ENCODE peak calls at places on chromosomes 16 and 17, in seven cellular contexts. S, X, O, A, R, G and D are unnamed samples.

GRCh38 chr17:64174686-64175456 is 44.9 kb upstream of the ERN1 start:
- DNase-seq in S (peak; percentile 62), X (no peak), O (peak; percentile 59), A (peak; percentile 50), R (no peak), G (peak; percentile 70), D (no peak)

GRCh38 chr17:17051791-17052461 is 9.7 kb downstream of the MPRIP start:
- DNase-seq in S (peak; percentile 26), X (peak; percentile 8), O (no peak), A (peak; percentile 63), R (no peak), G (peak; percentile 68), D (no peak)

GRCh38 chr17:71176315-71176714 is 944.5 kb upstream of the SOX9 start:
- DNase-seq in S (no peak), X (no peak), O (no peak), A (no peak), R (no peak), G (no peak), D (no peak)

GRCh38 chr17:63848834-63849689 is 6.6 kb upstream of the SMARCD2 start:
- DNase-seq in S (peak; percentile 94), X (peak; percentile 97), O (peak; percentile 89), A (peak; percentile 95), R (peak; percentile 96), G (peak; percentile 96), D (peak; percentile 66)

GRCh38 chr16:89949756-89950155 is 1.2 kb downstream of the DEF8 start:
- DNase-seq in S (no peak), X (no peak), O (no peak), A (no peak), R (no peak), G (no peak), D (no peak)

GRCh38 chr17:17714879-17715278 is 33.6 kb downstream of the RAI1 start:
- DNase-seq in S (no peak), X (no peak), O (no peak), A (no peak), R (no peak), G (no peak), D (no peak)

GRCh38 chr16:56576585-56577299 is 11.9 kb downstream of the MT4 start:
- DNase-seq in S (peak; percentile 71), X (peak; percentile 90), O (peak; percentile 68), A (peak; percentile 59), R (peak; percentile 84), G (peak; percentile 93), D (peak; percentile 20)

GRCh38 chr16:4494746-4495490 is 18.7 kb downstream of the HMOX2 start:
- DNase-seq in S (peak; percentile 85), X (no peak), O (peak; percentile 77), A (no peak), R (no peak), G (no peak), D (no peak)

GRCh38 chr17:39740357-39741111 is 2.8 kb downstream of the GRB7 start:
- DNase-seq in S (peak; percentile 79), X (peak; percentile 78), O (peak; percentile 37), A (no peak), R (no peak), G (no peak), D (no peak)

GRCh38 chr16:88920618-88921602 is 54.5 kb upstream of the PABPN1L start:
- DNase-seq in S (peak; percentile 71), X (no peak), O (peak; percentile 80), A (peak; percentile 88), R (peak; percentile 87), G (no peak), D (no peak)

GRCh38 chr17:4003131-4003500 is 38.9 kb upstream of the ATP2A3 start:
- DNase-seq in S (no peak), X (no peak), O (no peak), A (no peak), R (no peak), G (no peak), D (no peak)

GRCh38 chr16:74372369-74372768 is 3.7 kb upstream of the NPIPB15 start:
- DNase-seq in S (no peak), X (no peak), O (no peak), A (no peak), R (peak; percentile 28), G (no peak), D (no peak)

GRCh38 chr16:72948238-72948559 is 99.7 kb downstream of the ZFHX3 start:
- DNase-seq in S (no peak), X (no peak), O (no peak), A (no peak), R (no peak), G (no peak), D (no peak)

GRCh38 chr16:89216315-89217137 is 977 bp upstream of the ZNF778 start:
- DNase-seq in S (peak; percentile 78), X (peak; percentile 75), O (peak; percentile 79), A (peak; percentile 81), R (peak; percentile 89), G (peak; percentile 88), D (peak; percentile 65)

GRCh38 chr17:73420897-73421296 is 109.1 kb upstream of the CDC42EP4 start:
- DNase-seq in S (peak; percentile 18), X (no peak), O (no peak), A (no peak), R (no peak), G (no peak), D (no peak)
- TF ChIP-seq CTCF in S (peak; percentile 21), X (no peak), O (peak; percentile 19), A (no peak), R (no peak), G (no peak), D (peak; percentile 40)

DNA sequence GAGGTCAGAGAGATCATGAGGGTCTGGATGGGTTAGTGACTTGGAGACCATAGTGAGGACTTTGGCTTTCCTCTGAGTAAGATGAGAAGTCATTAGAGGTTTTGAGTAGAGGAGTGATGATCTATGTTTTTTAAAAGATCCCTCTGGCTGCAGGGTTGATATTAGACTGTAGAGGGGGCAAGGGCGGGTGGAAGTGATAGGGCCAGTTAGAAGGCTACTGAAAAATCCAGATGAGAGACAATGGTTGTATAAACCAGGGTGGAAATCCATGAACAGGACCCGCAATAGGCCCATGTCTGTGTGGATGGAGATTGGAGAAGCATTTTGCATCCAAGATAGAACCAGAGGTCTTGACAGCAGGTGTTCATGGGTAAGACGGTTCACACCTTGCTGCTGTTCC is 9.8 kb downstream of the ITGAL start:
- DNase-seq in S (no peak), X (no peak), O (peak; percentile 6), A (no peak), R (no peak), G (no peak), D (no peak)
- TF ChIP-seq CTCF in S (peak; percentile 28), X (no peak), O (peak; percentile 37), A (no peak), R (no peak), G (no peak), D (peak; percentile 30)

GRCh38 chr17:15377200-15377599 is 35.8 kb upstream of the TEKT3 start:
- DNase-seq in S (peak; percentile 81), X (no peak), O (peak; percentile 76), A (no peak), R (no peak), G (no peak), D (no peak)

GRCh38 chr17:15380447-15380846 is 39.0 kb upstream of the TEKT3 start:
- DNase-seq in S (no peak), X (no peak), O (no peak), A (no peak), R (no peak), G (no peak), D (no peak)

GRCh38 chr17:15379659-15380058 is 38.3 kb upstream of the TEKT3 start:
- DNase-seq in S (no peak), X (no peak), O (no peak), A (no peak), R (no peak), G (no peak), D (no peak)

GRCh38 chr17:15378243-15378642 is 36.8 kb upstream of the TEKT3 start:
- DNase-seq in S (no peak), X (no peak), O (no peak), A (no peak), R (no peak), G (no peak), D (no peak)

GRCh38 chr17:15377608-15378007 is 36.2 kb upstream of the TEKT3 start:
- DNase-seq in S (peak; percentile 14), X (no peak), O (peak; percentile 78), A (no peak), R (no peak), G (no peak), D (peak; percentile 17)
- TF ChIP-seq CTCF in S (no peak), X (no peak), O (no peak), A (no peak), R (no peak), G (no peak), D (no peak)

DNA sequence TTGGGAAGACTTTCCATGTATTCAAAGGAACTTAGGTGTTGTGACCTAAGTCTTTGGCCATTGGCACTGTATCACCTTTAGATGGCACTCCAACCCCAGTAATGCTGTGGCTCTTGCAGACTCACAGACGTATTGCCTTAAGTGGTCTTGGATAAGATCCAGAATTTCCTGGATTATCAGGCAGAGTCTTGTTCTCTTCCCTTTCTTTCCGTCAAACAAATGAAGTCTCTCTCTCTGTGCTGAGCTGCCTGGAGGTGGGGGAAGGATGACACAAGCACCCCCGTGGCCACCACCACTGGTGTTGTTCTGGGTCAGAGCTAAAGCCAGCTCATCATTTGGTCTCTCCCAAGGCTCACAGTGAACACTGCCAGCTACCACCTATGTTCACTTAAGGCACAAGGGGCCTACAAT is 789.9 kb upstream of the KIF2B start:
- DNase-seq in S (peak; percentile 25), X (peak; percentile 50), O (no peak), A (no peak), R (no peak), G (no peak), D (peak; percentile 7)
- TF ChIP-seq CTCF in S (no peak), X (peak; percentile 34), O (no peak), A (no peak), R (peak; percentile 39), G (peak; percentile 47), D (peak; percentile 79)

GRCh38 chr17:7833795-7834553 is at the start of gene KDM6B:
- DNase-seq in S (peak; percentile 92), X (peak; percentile 92), O (peak; percentile 86), A (peak; percentile 96), R (peak; percentile 92), G (peak; percentile 96), D (peak; percentile 81)
- TF ChIP-seq CTCF in S (no peak), X (no peak), O (no peak), A (peak; percentile 9), R (no peak), G (no peak), D (no peak)

GRCh38 chr17:65918450-65918849 is 273.5 kb downstream of the CEP112 start:
- DNase-seq in S (peak; percentile 48), X (no peak), O (peak; percentile 40), A (no peak), R (no peak), G (no peak), D (no peak)

GRCh38 chr17:65916425-65916824 is 275.5 kb downstream of the CEP112 start:
- DNase-seq in S (no peak), X (no peak), O (no peak), A (no peak), R (no peak), G (no peak), D (no peak)

GRCh38 chr17:65917560-65917959 is 274.4 kb downstream of the CEP112 start:
- DNase-seq in S (no peak), X (no peak), O (no peak), A (no peak), R (no peak), G (no peak), D (no peak)

GRCh38 chr17:65920996-65921395 is 270.9 kb downstream of the CEP112 start:
- DNase-seq in S (no peak), X (no peak), O (no peak), A (no peak), R (no peak), G (no peak), D (no peak)

GRCh38 chr17:65918921-65919546 is 272.9 kb downstream of the CEP112 start:
- DNase-seq in S (peak; percentile 32), X (no peak), O (peak; percentile 38), A (no peak), R (no peak), G (no peak), D (no peak)
- TF ChIP-seq CTCF in S (peak; percentile 34), X (no peak), O (peak; percentile 55), A (peak; percentile 11), R (no peak), G (peak; percentile 22), D (no peak)